ENCODE peak calls at places on chromosome 1, in four cellular contexts. K, P, T and F are unnamed samples.

GRCh38 chr1:183106746-183107145 is 79.3 kb upstream of the LAMC2 start:
- DNase-seq in T (no peak), P (no peak), K (no peak), F (no peak)

GRCh38 chr1:234154320-234155251 is 218.7 kb upstream of the COA6 start:
- DNase-seq in T (peak), P (peak), K (peak), F (peak)

GRCh38 chr1:21069549-21069948 is 107.1 kb downstream of the EIF4G3 start:
- DNase-seq in K (no peak), T (peak), P (no peak), F (no peak)

GRCh38 chr1:206100226-206100780 is 16.9 kb downstream of the AVPR1B start:
- DNase-seq in P (no peak), T (no peak), K (no peak), F (no peak)

GRCh38 chr1:180609643-180610555 is 21.9 kb upstream of the XPR1 start:
- DNase-seq in T (no peak), P (peak), K (no peak), F (no peak)

GRCh38 chr1:21630571-21631338 is 38.4 kb downstream of the RAP1GAP start:
- DNase-seq in P (no peak), T (no peak), K (no peak), F (no peak)

GRCh38 chr1:117312453-117313138 is 54.7 kb upstream of the MAN1A2 start:
- DNase-seq in P (peak), T (peak), K (no peak), F (no peak)

GRCh38 chr1:3902546-3902945 is 2.5 kb upstream of the C1orf174 start:
- DNase-seq in P (no peak), T (no peak), K (no peak), F (no peak)

GRCh38 chr1:86156571-86157455 is at the start of gene COL24A1:
- DNase-seq in K (peak), T (no peak), P (peak), F (no peak)

GRCh38 chr1:151907363-151908139 is 1.8 kb downstream of the THEM4 start:
- DNase-seq in P (no peak), T (no peak), K (no peak), F (no peak)

GRCh38 chr1:226029093-226029496 is 30.0 kb upstream of the SDE2 start:
- DNase-seq in T (peak), P (no peak), K (no peak), F (peak)

DNA sequence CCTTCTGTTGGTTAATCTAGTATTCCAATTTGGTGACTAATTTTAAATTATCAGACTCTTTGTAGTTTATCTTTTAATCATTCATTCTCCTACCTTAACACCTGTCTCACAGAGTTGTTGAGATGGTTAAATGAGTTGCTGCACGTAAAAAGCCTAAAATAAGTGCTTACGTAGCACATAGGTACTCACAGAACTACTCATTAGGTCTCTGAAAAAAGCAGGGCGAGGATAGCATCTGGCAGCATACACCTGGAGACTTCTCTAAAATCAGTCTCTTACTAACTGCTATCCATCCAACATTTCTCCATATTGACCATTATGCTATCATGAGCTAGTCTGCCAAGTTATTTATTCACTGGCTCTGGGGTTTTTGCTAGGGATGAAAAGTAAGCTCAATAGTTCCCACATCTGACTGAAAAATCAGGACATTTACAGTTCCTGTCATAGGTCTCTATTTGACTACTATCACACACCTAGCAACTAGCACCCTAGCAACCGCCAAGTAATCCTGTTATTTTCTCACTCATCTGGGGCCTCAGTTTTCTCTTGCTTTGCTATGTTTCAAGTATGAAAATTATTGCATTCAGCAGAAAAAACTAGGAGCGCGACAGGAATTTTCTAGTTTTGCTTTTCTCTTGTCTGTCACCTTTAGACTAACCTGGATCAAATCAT is 11.2 kb downstream of the CSDE1 start:
- DNase-seq in K (no peak), T (no peak), P (no peak), F (no peak)
- TF ChIP-seq NR2C2 in K (no peak), T (no peak), P (no peak), F (no peak)

GRCh38 chr1:53573522-53573921 is 114.3 kb downstream of the DMRTB1 start:
- DNase-seq in T (no peak), K (no peak), P (no peak), F (no peak)

GRCh38 chr1:53573931-53574330 is 114.7 kb downstream of the DMRTB1 start:
- DNase-seq in T (no peak), P (no peak), K (peak), F (no peak)

GRCh38 chr1:53575141-53575947 is 116.1 kb downstream of the DMRTB1 start:
- DNase-seq in T (no peak), K (peak), P (no peak), F (no peak)

GRCh38 chr1:53575948-53576305 is 116.7 kb downstream of the DMRTB1 start:
- DNase-seq in T (no peak), P (no peak), K (peak), F (no peak)

DNA sequence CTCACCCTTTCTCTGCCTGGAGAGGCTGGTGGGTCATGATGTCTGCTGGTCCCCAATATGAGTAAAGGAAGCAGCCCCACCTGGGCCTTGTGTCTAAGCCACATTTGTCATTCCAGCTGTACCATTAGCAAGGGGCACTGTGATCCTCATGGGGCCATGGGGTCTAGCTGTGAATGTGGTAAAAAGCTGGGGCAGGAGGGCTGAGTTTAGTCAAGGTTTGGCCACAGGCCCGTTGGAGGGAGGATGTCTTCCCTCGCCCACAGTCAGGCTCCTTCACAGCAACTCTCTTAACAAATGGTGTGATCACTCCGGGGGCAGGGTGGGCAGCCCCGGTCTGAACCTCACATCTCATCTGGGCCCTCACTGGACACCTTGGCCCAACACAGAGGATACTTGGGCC is 115.4 kb downstream of the DMRTB1 start:
- DNase-seq in K (peak), P (no peak), T (no peak), F (no peak)
- TF ChIP-seq NR2C2 in K (no peak), P (no peak), T (no peak), F (no peak)

GRCh38 chr1:23745515-23745914 is 2.2 kb downstream of the ELOA start:
- DNase-seq in T (peak), K (no peak), P (peak), F (no peak)
- TF ChIP-seq NR2C2 in T (no peak), K (no peak), P (no peak), F (no peak)

DNA sequence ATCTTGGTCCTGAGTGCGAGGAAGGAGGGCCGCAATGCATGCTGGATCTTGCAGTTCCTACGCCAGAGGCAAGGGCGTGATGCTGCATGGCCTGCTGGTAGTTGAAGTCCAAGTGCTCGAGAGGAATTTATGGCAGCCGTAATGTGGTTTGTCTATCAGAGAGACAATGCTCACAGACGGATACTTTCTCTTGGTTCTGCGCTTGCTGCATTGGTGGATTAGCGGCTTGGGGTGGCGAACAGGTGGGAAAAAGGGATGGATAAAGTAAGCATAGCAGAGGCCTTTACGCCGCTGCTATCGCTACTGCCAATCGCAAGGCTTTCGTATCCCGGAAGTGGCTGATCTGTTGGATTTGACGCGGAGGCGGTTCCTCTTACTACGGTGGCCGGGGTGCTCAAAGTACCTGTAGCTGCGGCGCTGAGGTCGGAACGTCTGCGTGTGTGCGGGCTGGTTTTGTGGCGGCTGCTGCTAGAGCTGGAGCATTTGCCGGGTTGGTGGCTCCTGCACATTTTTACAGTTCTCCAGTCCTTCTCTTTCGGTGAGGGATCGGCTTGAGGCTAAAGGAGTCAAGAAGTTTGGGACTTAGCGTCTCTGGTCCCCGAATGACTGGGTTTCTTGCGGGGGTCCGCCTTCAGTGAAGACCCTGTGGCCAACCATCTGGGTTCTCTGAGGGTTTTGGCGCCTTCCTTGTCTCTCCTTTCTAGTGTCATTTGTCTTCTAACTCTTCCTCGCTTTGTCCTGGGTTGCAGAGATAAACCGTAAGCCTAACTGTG is at the start of gene ATG4C:
- DNase-seq in P (peak), T (peak), K (peak), F (peak)
- TF ChIP-seq NR2C2 in P (no peak), T (peak), K (no peak), F (no peak)